ENCODE peak calls at places on chromosomes 13 and 19, in eight cellular contexts. H, L, P, I, E, Y, A and J are unnamed samples.

GRCh38 chr13:67299731-67300130 is 69.6 kb upstream of the PCDH9 start:
- DNase-seq in A (no peak), I (no peak), L (no peak), E (no peak), Y (no peak), H (no peak), P (no peak), J (no peak)

GRCh38 chr13:30119476-30119875 is 187.9 kb downstream of the KATNAL1 start:
- DNase-seq in H (peak), E (peak), Y (no peak), P (no peak), I (no peak), A (peak), L (no peak), J (peak)

GRCh38 chr19:18479964-18480723 is 41.7 kb downstream of the ELL start:
- DNase-seq in A (peak), H (peak), L (no peak), E (peak), I (no peak), Y (no peak), P (no peak), J (no peak)

GRCh38 chr13:79867248-79867647 is 386.3 kb downstream of the NDFIP2 start:
- DNase-seq in Y (no peak), L (no peak), I (no peak), H (no peak), E (no peak), A (peak), P (no peak), J (peak)

GRCh38 chr19:35713904-35714440 is 3.8 kb upstream of the KMT2B start:
- DNase-seq in A (no peak), I (no peak), Y (peak), L (no peak), P (no peak), E (no peak), H (no peak), J (no peak)

GRCh38 chr19:45492627-45493470 is 4.0 kb downstream of the RTN2 start:
- DNase-seq in A (peak), Y (no peak), L (no peak), I (peak), H (peak), E (peak), P (no peak), J (no peak)

GRCh38 chr13:24159362-24159761 is 1.2 kb upstream of the SPATA13 start:
- DNase-seq in A (no peak), P (no peak), I (no peak), E (no peak), H (no peak), L (no peak), Y (no peak), J (no peak)

GRCh38 chr19:3441986-3442329 is 38.4 kb downstream of the SMIM24 start:
- DNase-seq in L (no peak), E (no peak), Y (no peak), I (no peak), A (no peak), P (no peak), H (no peak), J (no peak)

GRCh38 chr19:8680676-8681344 is 17.8 kb downstream of the ACTL9 start:
- DNase-seq in Y (no peak), P (no peak), I (no peak), E (no peak), L (no peak), H (no peak), A (no peak), J (no peak)

GRCh38 chr19:45865269-45865948 is 1.3 kb downstream of the FOXA3 start:
- DNase-seq in A (no peak), H (no peak), Y (no peak), P (no peak), I (no peak), L (no peak), E (no peak), J (no peak)

GRCh38 chr19:41308450-41309224 is 1.3 kb upstream of the CCDC97 start:
- DNase-seq in A (peak), H (peak), E (peak), L (peak), Y (no peak), P (peak), I (peak), J (peak)